ENCODE peak calls at places on chromosomes 12 and 14, in five cellular contexts. R, E, L, C and V are unnamed samples.

GRCh38 chr12:62304560-62304959 is 44.4 kb downstream of the USP15 start:
- DNase-seq in R (no peak), E (no peak), L (no peak), C (no peak), V (no peak)

GRCh38 chr14:93039649-93040315 is 75.9 kb downstream of the ITPK1 start:
- DNase-seq in R (no peak), E (no peak), L (no peak), C (no peak), V (no peak)

GRCh38 chr12:84727964-84728363 is 184.6 kb downstream of the SLC6A15 start:
- DNase-seq in R (peak), E (no peak), L (no peak), C (no peak), V (peak)

GRCh38 chr14:92458136-92458958 is 55.2 kb upstream of the RIN3 start:
- DNase-seq in R (no peak), E (no peak), L (no peak), C (no peak), V (no peak)

GRCh38 chr14:105917933-105918436 is 391.6 kb downstream of the TMEM121 start:
- DNase-seq in R (no peak), E (no peak), L (no peak), C (no peak), V (no peak)

GRCh38 chr12:48296586-48297396 is 53.9 kb downstream of the ZNF641 start:
- DNase-seq in R (no peak), E (peak), L (peak), C (no peak), V (peak)

GRCh38 chr12:53325539-53326061 is 4.2 kb upstream of the AAAS start:
- DNase-seq in R (peak), E (no peak), L (peak), C (no peak), V (no peak)

GRCh38 chr14:96051642-96052540 is 12.7 kb downstream of the C14orf132 start:
- DNase-seq in R (peak), E (no peak), L (peak), C (no peak), V (no peak)

GRCh38 chr12:50642755-50643154 is 121.1 kb upstream of the ATF1 start:
- DNase-seq in R (no peak), E (no peak), L (no peak), C (no peak), V (no peak)

GRCh38 chr14:81164167-81164774 is 56.5 kb downstream of the GTF2A1 start:
- DNase-seq in R (peak), E (peak), L (peak), C (peak), V (peak)

GRCh38 chr14:34498684-34499412 is 36.8 kb upstream of the SPTSSA start:
- DNase-seq in R (peak), E (no peak), L (no peak), C (no peak), V (no peak)
- TF ChIP-seq SUZ12 in R (no peak), E (no peak), L (no peak), C (no peak), V (no peak)

GRCh38 chr12:76264617-76265016 is 83.6 kb downstream of the BBS10 start:
- DNase-seq in R (no peak), E (no peak), L (no peak), C (no peak), V (no peak)
- TF ChIP-seq SUZ12 in R (no peak), E (no peak), L (no peak), C (no peak), V (no peak)

GRCh38 chr14:58964598-58964928 is 223.9 kb upstream of the DAAM1 start:
- DNase-seq in R (no peak), E (no peak), L (no peak), C (no peak), V (no peak)

GRCh38 chr14:58966991-58967390 is 221.5 kb upstream of the DAAM1 start:
- DNase-seq in R (no peak), E (no peak), L (no peak), C (no peak), V (no peak)

GRCh38 chr14:58965601-58966000 is 222.9 kb upstream of the DAAM1 start:
- DNase-seq in R (no peak), E (no peak), L (no peak), C (no peak), V (no peak)

DNA sequence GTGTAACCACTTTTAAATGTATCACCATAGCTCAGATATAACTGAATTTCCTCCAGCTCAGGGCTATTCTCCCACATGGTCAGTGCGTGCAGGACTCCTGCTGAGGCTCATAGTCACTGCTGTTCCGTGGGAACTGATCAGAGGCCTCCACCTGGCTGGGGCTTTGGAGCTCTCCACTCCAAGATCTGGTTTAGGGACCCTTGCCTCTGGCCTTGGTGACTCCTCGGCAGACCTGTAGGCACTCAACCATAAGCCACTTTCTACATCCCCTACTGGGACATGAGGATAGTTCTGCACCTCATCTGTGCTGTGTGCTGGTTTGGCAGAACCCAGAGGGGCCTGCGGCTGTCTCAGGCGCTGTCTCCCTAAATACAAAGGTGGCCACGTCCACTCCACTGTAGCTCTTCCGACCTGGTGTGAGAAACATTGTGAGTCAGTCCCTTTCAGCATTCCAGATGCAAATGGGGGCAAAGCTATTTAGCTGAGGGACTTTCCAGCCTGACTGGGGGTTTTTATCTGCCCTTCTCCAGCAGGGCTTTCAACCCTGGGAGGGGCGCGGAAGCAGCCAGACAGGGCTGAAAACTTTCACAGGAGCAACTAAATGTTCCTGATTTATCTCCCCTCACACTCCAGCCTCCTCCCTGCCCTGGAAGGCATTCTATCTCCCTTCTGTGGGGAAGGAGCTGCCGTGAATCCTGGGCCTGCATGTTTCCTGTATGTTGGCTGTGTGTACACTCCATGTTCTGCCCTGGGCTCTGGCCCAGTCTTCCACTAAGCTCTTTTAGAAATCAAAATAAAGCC is 218.3 kb upstream of the DAAM1 start:
- DNase-seq in R (no peak), E (peak), L (peak), C (peak), V (no peak)
- TF ChIP-seq SUZ12 in R (no peak), E (no peak), L (no peak), C (no peak), V (no peak)

GRCh38 chr12:59980491-59980890 is 384.7 kb downstream of the SLC16A7 start:
- DNase-seq in R (no peak), E (no peak), L (no peak), C (no peak), V (no peak)

GRCh38 chr12:59972941-59973340 is 377.1 kb downstream of the SLC16A7 start:
- DNase-seq in R (peak), E (no peak), L (no peak), C (no peak), V (no peak)

GRCh38 chr12:59973515-59973914 is 377.7 kb downstream of the SLC16A7 start:
- DNase-seq in R (no peak), E (no peak), L (no peak), C (no peak), V (no peak)

GRCh38 chr12:59977779-59978178 is 381.9 kb downstream of the SLC16A7 start:
- DNase-seq in R (no peak), E (no peak), L (no peak), C (no peak), V (no peak)
- TF ChIP-seq SUZ12 in R (no peak), E (no peak), L (no peak), C (no peak), V (no peak)

GRCh38 chr14:52154992-52155655 is 86.3 kb upstream of the NID2 start:
- DNase-seq in R (no peak), E (no peak), L (no peak), C (no peak), V (no peak)
- TF ChIP-seq SUZ12 in R (no peak), E (no peak), L (no peak), C (no peak), V (no peak)